ENCODE peak calls at places on chromosomes 3 and 15, in seven cellular contexts. B, F, G, D, S, E and I are unnamed samples. For H3K27me3, the result is how much of the 10 kb centered on the place peaks cover.

GRCh38 chr15:67937153-67937761 is 97.4 kb upstream of the RNU6-1 start:
- DNase-seq in B (peak), F (no peak), G (no peak), D (no peak), S (no peak), E (no peak), I (no peak)

GRCh38 chr3:66606126-66606525 is 105.3 kb upstream of the LRIG1 start:
- DNase-seq in B (no peak), F (no peak), G (no peak), D (no peak), S (no peak), E (no peak), I (no peak)

GRCh38 chr15:39669671-39670070 is 88.8 kb downstream of the THBS1 start:
- DNase-seq in B (no peak), F (no peak), G (no peak), D (no peak), S (no peak), E (no peak), I (no peak)

GRCh38 chr3:61663728-61664492 is 102.5 kb downstream of the PTPRG start:
- DNase-seq in B (peak), F (no peak), G (no peak), D (no peak), S (no peak), E (no peak), I (peak)

GRCh38 chr15:40344217-40344616 is 3.5 kb upstream of the CCDC9B start:
- DNase-seq in B (no peak), F (no peak), G (no peak), D (peak), S (no peak), E (no peak), I (no peak)

GRCh38 chr15:62306851-62307504 is 141.9 kb upstream of the C2CD4B start:
- DNase-seq in B (peak), F (no peak), G (peak), D (peak), S (peak), E (no peak), I (no peak)

GRCh38 chr3:188319569-188319968 is 165.6 kb downstream of the LPP start:
- DNase-seq in B (no peak), F (no peak), G (no peak), D (peak), S (no peak), E (no peak), I (no peak)

GRCh38 chr15:65971741-65971995 is 102.4 kb downstream of the RAB11A start:
- DNase-seq in B (no peak), F (no peak), G (no peak), D (no peak), S (no peak), E (no peak), I (no peak)

GRCh38 chr15:56371495-56372147 is 6.4 kb downstream of the TEX9 start:
- DNase-seq in B (no peak), F (no peak), G (no peak), D (no peak), S (no peak), E (no peak), I (no peak)

GRCh38 chr15:62799919-62800318 is 242.6 kb upstream of the TPM1 start:
- DNase-seq in B (no peak), F (no peak), G (peak), D (no peak), S (no peak), E (no peak), I (no peak)

GRCh38 chr3:172244011-172244410 is 204.2 kb downstream of the GHSR start:
- DNase-seq in B (no peak), F (no peak), G (no peak), D (peak), S (no peak), E (no peak), I (no peak)

GRCh38 chr15:99165956-99166689 is 61.2 kb downstream of the SYNM start:
- DNase-seq in B (no peak), F (no peak), G (no peak), D (peak), S (no peak), E (no peak), I (no peak)

GRCh38 chr3:38084019-38084968 is 45.3 kb downstream of the DLEC1 start:
- DNase-seq in B (no peak), F (no peak), G (no peak), D (no peak), S (peak), E (no peak), I (no peak)

GRCh38 chr3:99854899-99855298 is 37.2 kb downstream of the CMSS1 start:
- DNase-seq in B (no peak), F (no peak), G (no peak), D (no peak), S (no peak), E (no peak), I (no peak)

GRCh38 chr3:14410501-14411165 is 8.2 kb downstream of the SLC6A6 start:
- DNase-seq in B (peak), F (no peak), G (no peak), D (peak), S (peak), E (no peak), I (peak)

GRCh38 chr3:71370467-71370866 is 213.1 kb downstream of the FOXP1 start:
- DNase-seq in B (no peak), F (no peak), G (no peak), D (no peak), S (peak), E (no peak), I (no peak)

GRCh38 chr3:54987719-54988118 is 59.9 kb upstream of the LRTM1 start:
- DNase-seq in B (no peak), F (no peak), G (no peak), D (no peak), S (no peak), E (no peak), I (no peak)

GRCh38 chr3:54986294-54986693 is 58.4 kb upstream of the LRTM1 start:
- DNase-seq in B (no peak), F (no peak), G (no peak), D (no peak), S (no peak), E (no peak), I (no peak)

GRCh38 chr3:54983266-54983910 is 55.5 kb upstream of the LRTM1 start:
- DNase-seq in B (no peak), F (no peak), G (no peak), D (no peak), S (no peak), E (no peak), I (no peak)

GRCh38 chr3:54989023-54989380 is 61.1 kb upstream of the LRTM1 start:
- DNase-seq in B (no peak), F (no peak), G (no peak), D (no peak), S (no peak), E (no peak), I (no peak)

DNA sequence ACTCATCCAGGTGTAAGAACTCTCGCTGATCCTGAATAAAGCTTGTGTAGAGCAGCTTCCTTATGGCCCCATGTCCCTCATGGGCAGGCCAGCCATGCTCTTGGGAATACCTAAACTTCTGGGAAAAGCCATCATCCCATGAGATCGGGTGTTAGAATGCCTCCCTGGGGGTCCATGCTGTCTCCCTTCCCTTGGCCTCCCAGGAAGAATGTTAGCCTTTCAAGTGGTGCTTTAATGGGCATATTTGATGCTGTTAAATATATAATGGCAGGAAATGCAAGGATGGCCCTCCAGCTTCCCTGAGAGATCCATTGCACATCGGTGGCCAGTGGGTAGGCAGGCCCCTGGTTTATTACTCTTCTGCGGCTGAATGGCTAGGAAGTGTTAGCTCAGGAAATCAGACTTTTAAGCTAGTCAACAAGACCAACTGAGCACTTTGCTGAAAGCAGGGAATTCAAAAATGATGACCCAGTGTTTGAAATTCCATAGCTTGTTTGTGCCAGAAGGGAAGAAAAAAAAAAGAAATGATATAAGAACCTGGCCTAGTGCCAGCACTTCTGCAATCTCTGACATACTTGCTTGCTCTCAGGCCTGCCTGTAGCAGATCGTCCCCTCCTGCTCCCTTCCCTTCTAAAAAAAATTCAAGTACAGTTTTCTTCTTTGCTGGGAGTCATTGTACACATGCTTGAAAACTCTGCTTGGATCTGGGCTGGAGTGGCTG is 60.6 kb upstream of the LRTM1 start:
- DNase-seq in B (peak), F (no peak), G (peak), D (no peak), S (no peak), E (no peak), I (peak)
- H3K4me3 ChIP-seq in B (no peak), F (no peak), G (no peak), D (no peak), S (no peak), E (no peak), I (no peak)

GRCh38 chr15:93012793-93013192 is 76.2 kb downstream of the RGMA start:
- DNase-seq in B (no peak), F (no peak), G (no peak), D (no peak), S (no peak), E (no peak), I (no peak)
- H3K27me3 ChIP-seq in B (under half), F (under half), G (under half), D (under half), S (under half), E (under half), I (under half)

GRCh38 chr15:100910119-100910518 is 9.0 kb upstream of the LRRK1 start:
- DNase-seq in B (no peak), F (no peak), G (no peak), D (no peak), S (no peak), E (no peak), I (no peak)
- TF ChIP-seq CTCF in B (no peak), F (no peak), G (peak), D (no peak), S (no peak), E (no peak), I (peak)

DNA sequence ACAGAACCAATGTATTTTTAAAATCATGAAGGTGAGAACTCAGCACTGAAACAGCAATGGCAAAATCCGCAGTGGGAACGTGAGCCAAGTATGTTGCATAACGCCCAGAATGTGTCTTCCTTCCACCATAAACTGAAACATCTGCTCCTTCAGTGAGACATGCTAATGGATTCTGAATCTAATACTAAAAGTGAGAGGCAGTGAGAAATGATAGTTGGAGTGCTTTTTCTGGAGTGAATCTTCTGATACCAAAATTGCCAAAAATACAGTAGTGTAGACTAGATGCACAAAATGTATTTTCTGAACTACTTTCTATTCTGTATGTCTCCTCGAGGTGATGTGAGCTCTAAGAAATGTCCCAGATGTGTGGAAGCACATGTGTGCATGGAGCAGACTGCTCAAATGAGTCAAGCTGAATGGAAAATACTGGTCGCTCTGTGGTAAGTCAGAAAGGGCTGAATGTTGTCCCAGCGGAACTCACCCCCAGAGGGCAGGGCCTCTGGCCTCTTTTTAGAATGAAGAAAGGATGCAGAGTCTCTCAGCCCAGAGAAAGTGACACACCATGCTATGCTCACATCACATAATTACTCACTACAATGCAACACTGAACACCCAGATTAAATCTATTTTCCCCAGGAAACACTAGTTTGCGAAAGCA is 73.0 kb downstream of the ATP10A start:
- DNase-seq in B (no peak), F (no peak), G (peak), D (no peak), S (no peak), E (no peak), I (peak)
- H3K4me3 ChIP-seq in B (no peak), F (no peak), G (no peak), D (no peak), S (no peak), E (no peak), I (no peak)

GRCh38 chr3:181757694-181758306 is 46.1 kb downstream of the SOX2 start:
- DNase-seq in B (no peak), F (no peak), G (no peak), D (no peak), S (no peak), E (no peak), I (no peak)

GRCh38 chr3:181764544-181764943 is 52.8 kb downstream of the SOX2 start:
- DNase-seq in B (no peak), F (no peak), G (no peak), D (no peak), S (no peak), E (no peak), I (no peak)

GRCh38 chr3:181755959-181756358 is 44.2 kb downstream of the SOX2 start:
- DNase-seq in B (no peak), F (no peak), G (no peak), D (no peak), S (no peak), E (no peak), I (no peak)

GRCh38 chr3:181756645-181757044 is 44.9 kb downstream of the SOX2 start:
- DNase-seq in B (no peak), F (no peak), G (no peak), D (no peak), S (no peak), E (no peak), I (no peak)

DNA sequence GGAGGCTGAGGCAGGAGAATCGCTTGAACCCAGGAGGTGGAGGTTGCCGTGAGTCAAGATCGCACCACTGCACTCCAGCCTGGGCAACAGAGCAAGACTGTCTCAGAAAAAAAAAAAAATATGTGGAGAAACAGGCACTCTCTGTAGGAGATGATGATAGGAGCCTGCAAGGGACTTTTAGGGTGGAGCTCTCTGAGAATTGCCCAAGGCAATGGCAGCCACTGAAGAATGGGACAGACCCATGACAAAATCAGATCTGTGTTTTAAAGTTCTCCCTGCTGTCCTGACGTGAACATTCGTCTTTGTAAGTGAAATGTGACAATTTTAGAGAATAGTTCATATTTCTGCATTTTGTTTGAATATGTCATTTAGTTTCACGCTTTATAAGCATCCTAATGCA is 50.2 kb downstream of the SOX2 start:
- DNase-seq in B (no peak), F (no peak), G (no peak), D (no peak), S (no peak), E (no peak), I (no peak)
- H3K27me3 ChIP-seq in B (under half), F (under half), G (under half), D (under half), S (under half), E (under half), I (under half)

DNA sequence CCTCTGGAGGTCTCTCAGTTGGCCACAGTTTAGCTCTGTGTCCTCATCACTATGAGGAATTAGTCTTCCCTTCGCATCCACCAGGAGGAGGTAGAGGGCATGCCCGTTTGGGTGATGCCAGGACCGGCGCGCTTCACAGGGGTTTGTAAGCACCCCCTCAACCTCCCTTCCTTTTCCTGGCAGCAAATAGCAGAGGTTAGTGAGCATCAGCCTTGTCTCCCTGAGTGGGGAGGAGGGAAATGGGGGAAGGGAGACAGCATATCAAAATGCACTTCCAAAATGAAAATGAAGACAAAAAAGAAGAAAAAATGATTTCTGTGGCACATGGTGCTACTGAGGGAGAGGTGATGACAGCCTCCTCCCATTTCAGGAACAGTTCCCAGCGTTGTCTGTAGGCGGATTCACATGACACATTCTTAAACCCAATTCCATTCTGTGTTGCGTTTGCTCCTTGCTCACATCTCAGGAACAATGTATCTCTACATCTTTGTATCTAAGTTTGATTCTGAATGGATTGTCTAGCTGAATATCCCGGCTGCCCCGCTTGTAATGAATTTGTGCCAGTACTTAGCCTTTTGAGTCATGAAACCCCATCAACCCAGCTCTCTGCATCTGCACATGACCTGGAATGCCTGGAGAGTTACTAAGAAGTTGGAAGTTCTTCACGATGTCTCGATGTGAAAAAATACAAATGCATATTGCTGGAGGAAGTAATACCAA is 45.1 kb downstream of the TYRO3 start:
- DNase-seq in B (peak), F (peak), G (peak), D (peak), S (peak), E (peak), I (peak)
- TF ChIP-seq CTCF in B (peak), F (peak), G (peak), D (peak), S (peak), E (peak), I (peak)

GRCh38 chr15:75456710-75457109 is 5.2 kb upstream of the SIN3A start:
- DNase-seq in B (no peak), F (no peak), G (no peak), D (no peak), S (peak), E (no peak), I (no peak)
- H3K4me3 ChIP-seq in B (peak), F (no peak), G (peak), D (no peak), S (peak), E (no peak), I (peak)

DNA sequence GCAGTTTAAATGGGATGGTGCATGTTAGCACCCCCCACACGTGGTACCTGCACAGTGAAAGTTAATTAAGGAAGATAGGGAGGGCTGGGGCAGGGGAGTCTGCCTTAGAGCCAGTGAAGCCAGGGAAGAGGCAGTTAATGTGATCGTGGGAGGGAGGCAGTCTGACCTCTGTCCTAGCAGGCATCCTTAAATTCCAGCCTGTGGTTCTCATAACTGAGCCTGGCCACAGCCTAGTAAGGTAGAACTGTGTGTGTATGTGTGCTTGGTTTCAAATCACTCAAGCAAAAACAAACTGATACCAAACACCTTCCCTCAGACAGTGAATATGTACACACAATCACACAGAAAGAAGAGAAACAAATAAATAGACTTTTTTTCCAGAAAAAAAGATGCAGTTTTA is 319.1 kb upstream of the TLE3 start:
- DNase-seq in B (no peak), F (no peak), G (no peak), D (no peak), S (no peak), E (no peak), I (no peak)
- H3K27me3 ChIP-seq in B (under half), F (under half), G (under half), D (under half), S (under half), E (under half), I (under half)

GRCh38 chr3:156674911-156675743 is 737 bp downstream of the TIPARP start:
- DNase-seq in B (peak), F (peak), G (peak), D (peak), S (peak), E (peak), I (no peak)
- TF ChIP-seq CTCF in B (peak), F (no peak), G (peak), D (peak), S (peak), E (peak), I (no peak)

DNA sequence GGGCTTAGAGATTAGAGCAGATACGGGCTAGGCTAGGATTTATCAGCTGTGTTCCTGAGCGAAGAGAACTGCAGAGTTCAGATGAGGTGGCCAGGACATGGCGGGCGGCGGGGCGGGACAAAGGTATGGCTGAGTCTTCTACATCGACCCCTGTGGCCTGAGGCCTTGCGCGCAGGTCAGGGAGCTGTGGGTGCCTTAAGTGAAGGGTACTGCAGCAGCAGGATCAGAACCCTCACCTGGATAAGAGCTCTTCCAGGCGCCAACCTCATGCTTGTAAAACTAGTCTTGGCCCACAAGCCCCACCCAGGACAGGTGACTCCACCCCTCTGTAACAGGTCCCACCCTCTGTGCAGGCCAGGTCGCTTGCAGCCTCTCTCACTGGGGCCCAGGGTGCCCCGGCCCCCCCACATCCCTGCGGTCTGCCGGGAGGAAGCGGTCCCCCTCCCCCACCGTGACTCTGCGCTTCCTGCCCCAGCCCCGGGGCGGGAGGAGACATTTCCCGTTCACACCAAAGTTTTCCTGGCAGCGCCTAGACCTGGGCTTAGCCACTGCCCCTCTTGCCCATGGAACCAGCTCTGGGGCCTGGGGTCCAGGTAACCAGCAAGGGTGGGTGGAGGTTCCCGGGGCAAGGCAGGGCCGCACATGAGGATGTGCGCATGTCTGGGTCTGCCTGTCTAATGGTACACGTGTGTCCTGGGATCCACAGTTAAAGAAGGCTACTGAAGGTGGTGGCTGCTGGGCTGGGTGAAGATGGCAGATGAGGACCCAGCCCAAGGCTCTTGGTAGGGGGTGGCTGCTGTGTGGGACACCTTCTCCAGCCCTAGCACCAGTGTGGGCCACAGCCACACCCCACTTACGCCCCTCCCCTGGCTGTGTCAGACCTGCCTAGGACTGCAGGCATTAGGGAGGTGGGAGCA is 8.3 kb downstream of the NBEAL2 start:
- DNase-seq in B (peak), F (peak), G (peak), D (peak), S (peak), E (peak), I (no peak)
- H3K4me3 ChIP-seq in B (no peak), F (peak), G (peak), D (no peak), S (peak), E (peak), I (no peak)